ENCODE peak calls at places on chromosomes 1 and 21, in eight cellular contexts. D is left ventricle myocardium inferior; R is H7; Y is skeletal muscle cell; Q is lower leg skin; P is breast epithelium; T is fibroblast of mammary gland; J is effector memory CD4-positive, alpha-beta T cell. A is an unnamed sample.

GRCh38 chr1:245195398-245195797 is 40.6 kb downstream of the KIF26B start:
- DNase-seq in D (no peak), R (no peak), Y (no peak), Q (no peak), P (no peak), T (no peak), J (no peak), A (no peak)

GRCh38 chr1:19582318-19582717 is 61.8 kb upstream of the NBL1 start:
- DNase-seq in D (peak; percentile 29), R (peak; percentile 66), Y (no peak), Q (no peak), P (peak; percentile 30), T (peak; percentile 37), J (peak; percentile 49), A (peak; percentile 58)

GRCh38 chr1:116508984-116509980 is 61.5 kb downstream of the CD58 start:
- DNase-seq in D (no peak), R (no peak), Y (peak; percentile 76), Q (no peak), P (no peak), T (peak; percentile 90), J (no peak), A (no peak)

GRCh38 chr1:224497714-224498573 is 63.3 kb upstream of the WDR26 start:
- DNase-seq in D (no peak), R (no peak), Y (peak; percentile 67), Q (no peak), P (peak; percentile 33), T (peak; percentile 89), J (no peak), A (peak; percentile 78)

GRCh38 chr1:44485229-44485932 is 80.3 kb downstream of the RNF220 start:
- DNase-seq in D (no peak), R (peak; percentile 25), Y (peak; percentile 91), Q (no peak), P (no peak), T (peak; percentile 93), J (no peak), A (no peak)

GRCh38 chr1:53618218-53619087 is 120.5 kb downstream of the GLIS1 start:
- DNase-seq in D (no peak), R (no peak), Y (no peak), Q (no peak), P (no peak), T (no peak), J (no peak), A (no peak)

GRCh38 chr1:156773607-156774006 is 6.3 kb downstream of the PRCC start:
- DNase-seq in D (no peak), R (no peak), Y (no peak), Q (no peak), P (no peak), T (no peak), J (no peak), A (no peak)

GRCh38 chr1:61851849-61852692 is 109.8 kb downstream of the PATJ start:
- DNase-seq in D (no peak), R (peak; percentile 10), Y (no peak), Q (no peak), P (no peak), T (peak; percentile 83), J (no peak), A (peak; percentile 21)

GRCh38 chr1:39110325-39110851 is 84.2 kb downstream of the NDUFS5 start:
- DNase-seq in D (no peak), R (no peak), Y (peak; percentile 87), Q (peak; percentile 54), P (no peak), T (peak; percentile 96), J (no peak), A (no peak)

GRCh38 chr1:65964123-65964522 is 171.4 kb downstream of the PDE4B start:
- DNase-seq in D (no peak), R (no peak), Y (no peak), Q (no peak), P (no peak), T (no peak), J (no peak), A (no peak)

GRCh38 chr1:29824478-29825273 is 588.4 kb downstream of the PTPRU start:
- DNase-seq in D (no peak), R (no peak), Y (no peak), Q (no peak), P (no peak), T (no peak), J (no peak), A (no peak)

GRCh38 chr1:150976879-150977694 is 2.5 kb upstream of the CERS2 start:
- DNase-seq in D (peak; percentile 82), R (peak; percentile 56), Y (no peak), Q (peak; percentile 86), P (peak; percentile 76), T (no peak), J (peak; percentile 58), A (no peak)

GRCh38 chr1:182442333-182442732 is 7.6 kb upstream of the RGSL1 start:
- DNase-seq in D (no peak), R (peak; percentile 1), Y (no peak), Q (no peak), P (no peak), T (no peak), J (no peak), A (no peak)

GRCh38 chr1:55076356-55076755 is 37.0 kb downstream of the PCSK9 start:
- DNase-seq in D (no peak), R (no peak), Y (no peak), Q (no peak), P (no peak), T (no peak), J (no peak), A (no peak)

GRCh38 chr1:41514381-41514780 is 29.9 kb upstream of the EDN2 start:
- DNase-seq in D (no peak), R (no peak), Y (no peak), Q (no peak), P (no peak), T (no peak), J (no peak), A (no peak)

GRCh38 chr21:45937721-45938452 is 43.7 kb upstream of the COL6A1 start:
- DNase-seq in D (no peak), R (peak; percentile 55), Y (no peak), Q (no peak), P (no peak), T (no peak), J (no peak), A (no peak)
- H3K4me3 ChIP-seq in D (no peak overlapping the region), R (no peak overlapping the region), Y (no peak overlapping the region), Q (no peak overlapping the region), P (no peak overlapping the region), T (no peak overlapping the region), J (no peak overlapping the region), A (no peak overlapping the region)

GRCh38 chr21:44890338-44890931 is 16.9 kb upstream of the PTTG1IP start:
- DNase-seq in D (peak; percentile 11), R (no peak), Y (no peak), Q (no peak), P (no peak), T (no peak), J (no peak), A (no peak)

GRCh38 chr21:44892536-44893277 is 19.2 kb upstream of the PTTG1IP start:
- DNase-seq in D (peak; percentile 69), R (peak; percentile 92), Y (no peak), Q (no peak), P (peak; percentile 39), T (peak; percentile 47), J (peak; percentile 62), A (no peak)

GRCh38 chr21:44892095-44892494 is 18.6 kb upstream of the PTTG1IP start:
- DNase-seq in D (no peak), R (no peak), Y (no peak), Q (no peak), P (no peak), T (no peak), J (no peak), A (no peak)

GRCh38 chr21:44890961-44891541 is 17.6 kb upstream of the PTTG1IP start:
- DNase-seq in D (no peak), R (no peak), Y (no peak), Q (no peak), P (no peak), T (no peak), J (no peak), A (no peak)

GRCh38 chr21:44891631-44892031 is 18.1 kb upstream of the PTTG1IP start:
- DNase-seq in D (peak; percentile 13), R (no peak), Y (no peak), Q (no peak), P (no peak), T (no peak), J (no peak), A (no peak)
- H3K4me3 ChIP-seq in D (no peak overlapping the region), R (no peak overlapping the region), Y (no peak overlapping the region), Q (no peak overlapping the region), P (no peak overlapping the region), T (no peak overlapping the region), J (no peak overlapping the region), A (no peak overlapping the region)

GRCh38 chr1:202579806-202580205 is 130.4 kb downstream of the SYT2 start:
- DNase-seq in D (no peak), R (no peak), Y (peak; percentile 85), Q (no peak), P (no peak), T (peak; percentile 95), J (no peak), A (no peak)

GRCh38 chr1:202578565-202578964 is 131.7 kb downstream of the SYT2 start:
- DNase-seq in D (no peak), R (no peak), Y (no peak), Q (no peak), P (no peak), T (peak; percentile 51), J (no peak), A (no peak)

GRCh38 chr1:202576816-202577215 is 133.4 kb downstream of the SYT2 start:
- DNase-seq in D (no peak), R (no peak), Y (peak; percentile 70), Q (no peak), P (peak; percentile 65), T (peak; percentile 87), J (no peak), A (no peak)

GRCh38 chr1:202577381-202577780 is 132.9 kb downstream of the SYT2 start:
- DNase-seq in D (no peak), R (no peak), Y (no peak), Q (no peak), P (no peak), T (peak; percentile 42), J (no peak), A (no peak)

DNA sequence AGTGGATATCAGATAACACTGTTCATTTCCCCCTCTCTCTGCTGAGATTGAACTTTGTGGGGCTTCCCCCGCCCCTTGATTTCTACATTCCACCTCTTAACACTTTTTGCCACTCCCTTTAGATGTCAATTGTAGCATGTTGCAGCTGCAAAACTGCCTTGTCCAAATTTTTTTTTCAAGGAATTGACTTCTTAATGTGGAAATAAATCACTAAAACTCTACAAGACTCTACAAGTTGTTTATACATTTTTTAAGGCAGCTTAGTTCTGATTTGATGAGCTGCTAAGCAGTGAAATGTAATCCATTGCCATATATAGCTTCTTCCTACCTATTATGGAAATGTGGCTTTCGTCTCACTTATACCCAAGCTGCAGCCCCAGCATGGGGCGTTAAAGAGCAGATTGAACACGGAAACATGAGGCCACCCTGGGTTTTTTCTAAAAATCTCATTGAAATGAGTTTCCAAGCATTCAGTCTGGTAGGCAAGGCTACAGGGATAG is 132.2 kb downstream of the SYT2 start:
- DNase-seq in D (no peak), R (no peak), Y (no peak), Q (no peak), P (no peak), T (no peak), J (no peak), A (no peak)
- H3K4me3 ChIP-seq in D (no peak overlapping the region), R (no peak overlapping the region), Y (no peak overlapping the region), Q (no peak overlapping the region), P (no peak overlapping the region), T (no peak overlapping the region), J (no peak overlapping the region), A (no peak overlapping the region)

DNA sequence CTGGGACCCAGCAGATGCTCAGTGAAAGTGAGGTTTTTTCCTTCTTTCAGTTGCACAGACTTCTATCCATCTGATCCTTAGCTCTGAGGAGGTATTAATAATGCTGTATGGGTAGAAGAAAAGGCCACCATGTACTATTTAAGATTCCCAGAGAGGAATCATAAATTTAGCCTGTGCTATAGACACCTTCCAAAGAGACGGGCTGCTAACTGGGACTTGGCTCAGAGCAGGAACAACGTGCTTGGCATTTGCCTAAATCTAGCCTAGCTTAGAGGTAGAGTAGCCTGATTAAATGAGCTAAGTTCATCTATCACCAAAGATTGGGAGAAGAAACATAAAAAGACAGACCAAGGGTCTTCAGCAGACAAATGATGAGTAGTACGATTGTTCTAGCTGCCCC is 176.9 kb upstream of the BEND5 start:
- DNase-seq in D (no peak), R (no peak), Y (no peak), Q (no peak), P (no peak), T (no peak), J (no peak), A (no peak)
- H3K4me3 ChIP-seq in D (no peak overlapping the region), R (no peak overlapping the region), Y (no peak overlapping the region), Q (no peak overlapping the region), P (no peak overlapping the region), T (no peak overlapping the region), J (no peak overlapping the region), A (no peak overlapping the region)